ENCODE peak calls at places on chromosomes 1 and 21, in six cellular contexts. Y, E, C, F, L and P are unnamed samples.
A peak's percentile ranks its signal among the peaks of the same experiment; 100 is the strongest.

GRCh38 chr1:66090863-66091457 is 298.3 kb downstream of the PDE4B start:
- DNase-seq in Y (peak; percentile 1), L (no peak), E (no peak), F (no peak), C (no peak), P (no peak)

GRCh38 chr1:235885654-235886238 is 19.0 kb upstream of the LYST start:
- DNase-seq in C (no peak), L (no peak), F (no peak), E (no peak), Y (no peak), P (no peak)

GRCh38 chr1:66996018-66996682 is 57.8 kb downstream of the SLC35D1 start:
- DNase-seq in E (peak; percentile 69), Y (peak; percentile 49), F (peak; percentile 61), C (peak; percentile 48), L (peak; percentile 24), P (peak; percentile 59)

GRCh38 chr1:74689800-74690696 is 16.5 kb upstream of the ERICH3 start:
- DNase-seq in C (peak; percentile 31), Y (peak; percentile 22), L (no peak), F (peak; percentile 29), E (peak; percentile 42), P (peak; percentile 35)

GRCh38 chr21:15557925-15558324 is 171.9 kb upstream of the USP25 start:
- DNase-seq in E (no peak), Y (no peak), C (no peak), F (no peak), L (no peak), P (no peak)

GRCh38 chr1:24416666-24417391 is 1.2 kb downstream of the NIPAL3 start:
- DNase-seq in L (no peak), C (no peak), E (no peak), Y (peak; percentile 37), F (peak; percentile 34), P (peak; percentile 32)

GRCh38 chr1:212649020-212649419 is 40.5 kb downstream of the ATF3 start:
- DNase-seq in C (no peak), F (no peak), E (no peak), Y (no peak), L (no peak), P (no peak)

GRCh38 chr1:92968138-92969032 is 7.1 kb upstream of the DIPK1A start:
- DNase-seq in Y (no peak), E (no peak), C (no peak), F (no peak), L (no peak), P (no peak)